ENCODE peak calls at places on chromosomes 5 and 9, in four cellular contexts. Q is tibial artery; O is activated effector memory CD4-positive, alpha-beta T cell treated with Interleukin-2 at 50 U/mL for 16 hours; U is thyroid gland. V is an unnamed sample.

GRCh38 chr9:131258186-131258585 is 18.1 kb downstream of the FAM78A start:
- DNase-seq in U (no peak), O (no peak), Q (no peak), V (no peak)

GRCh38 chr5:125011419-125011818 is 265.0 kb upstream of the ZNF608 start:
- DNase-seq in U (no peak), Q (no peak), O (no peak), V (no peak)

GRCh38 chr5:174664180-174664850 is 60.1 kb upstream of the MSX2 start:
- DNase-seq in Q (no peak), O (no peak), U (no peak), V (no peak)

GRCh38 chr9:135674977-135675376 is 11.9 kb downstream of the LCN9 start:
- DNase-seq in O (no peak), U (no peak), Q (no peak), V (no peak)

GRCh38 chr9:70410368-70410767 is 4.1 kb downstream of the KLF9 start:
- DNase-seq in Q (peak), U (no peak), O (no peak), V (no peak)

GRCh38 chr5:127031147-127031862 is 947 bp upstream of the MARCHF3 start:
- DNase-seq in Q (peak), O (no peak), U (no peak), V (no peak)

GRCh38 chr5:179267671-179268071 is 77.6 kb downstream of the ADAMTS2 start:
- DNase-seq in O (no peak), U (no peak), Q (peak), V (peak)

GRCh38 chr5:149760700-149761187 is 30.6 kb downstream of the PPARGC1B start:
- DNase-seq in Q (no peak), O (no peak), U (peak), V (no peak)

GRCh38 chr9:96293481-96293880 is 8.5 kb downstream of the HSD17B3 start:
- DNase-seq in Q (no peak), O (no peak), U (no peak), V (no peak)

GRCh38 chr5:137453476-137454080 is 45.5 kb downstream of the SPOCK1 start:
- DNase-seq in Q (no peak), U (no peak), O (no peak), V (no peak)

GRCh38 chr5:34734321-34734720 is 78.2 kb downstream of the RAI14 start:
- DNase-seq in Q (no peak), O (no peak), U (no peak), V (no peak)

GRCh38 chr5:112691758-112692157 is 45.9 kb upstream of the APC start:
- DNase-seq in O (no peak), U (no peak), Q (no peak), V (no peak)

GRCh38 chr5:39148983-39149534 is 70.3 kb downstream of the FYB1 start:
- DNase-seq in O (no peak), Q (no peak), U (no peak), V (no peak)

GRCh38 chr5:89117131-89117644 is 234.2 kb upstream of the MEF2C start:
- DNase-seq in Q (no peak), O (no peak), U (no peak), V (no peak)

GRCh38 chr9:79569814-79570448 is 1.8 kb upstream of the TLE4 start:
- DNase-seq in O (no peak), U (no peak), Q (no peak), V (no peak)

GRCh38 chr5:17928571-17928970 is 294.3 kb downstream of the TAF11L14 start:
- DNase-seq in U (no peak), Q (peak), O (no peak), V (no peak)

GRCh38 chr5:151254533-151254932 is 1.5 kb downstream of the GM2A start:
- DNase-seq in O (no peak), U (no peak), Q (no peak), V (no peak)

GRCh38 chr5:135042595-135042994 is 8.6 kb upstream of the PITX1 start:
- DNase-seq in U (no peak), Q (no peak), O (no peak), V (no peak)

GRCh38 chr9:93655621-93656425 is 79.4 kb downstream of the PHF2 start:
- DNase-seq in O (no peak), U (peak), Q (peak), V (no peak)

GRCh38 chr5:128494516-128494915 is 43.5 kb downstream of the FBN2 start:
- DNase-seq in U (no peak), Q (no peak), O (no peak), V (no peak)

GRCh38 chr5:130034872-130035271 is 130.6 kb downstream of the CHSY3 start:
- DNase-seq in Q (no peak), U (no peak), O (no peak), V (no peak)

GRCh38 chr5:21398511-21398910 is 1410.5 kb upstream of the CDH18 start:
- DNase-seq in Q (no peak), U (no peak), O (no peak), V (no peak)

GRCh38 chr5:137217599-137218200 is 281.4 kb downstream of the SPOCK1 start:
- DNase-seq in O (no peak), Q (no peak), U (no peak), V (no peak)

GRCh38 chr5:25544652-25545249 is 900.0 kb upstream of the CDH10 start:
- DNase-seq in Q (no peak), O (no peak), U (no peak), V (no peak)

GRCh38 chr9:130661461-130662098 is 2.8 kb upstream of the PRDM12 start:
- DNase-seq in U (no peak), Q (no peak), O (no peak), V (no peak)

GRCh38 chr5:35478856-35479682 is 138.6 kb upstream of the SPEF2 start:
- DNase-seq in O (no peak), Q (no peak), U (no peak), V (no peak)

GRCh38 chr5:61001647-61002046 is 56.6 kb downstream of the NDUFAF2 start:
- DNase-seq in U (no peak), O (no peak), Q (no peak), V (no peak)